ENCODE peak calls at places on chromosomes 3 and 15, in eight cellular contexts. I, Q, V, P, B, Z, T and E are unnamed samples.

GRCh38 chr3:126918223-126918622 is 64.7 kb upstream of the PLXNA1 start:
- DNase-seq in Q (no peak), P (no peak), V (peak; percentile 25), T (no peak), B (no peak), I (no peak), Z (no peak), E (no peak)

GRCh38 chr15:95799286-95800187 is 531.0 kb upstream of the NR2F2 start:
- DNase-seq in Q (no peak), B (no peak), V (peak; percentile 51), Z (no peak), I (no peak), T (no peak), P (no peak), E (no peak)

GRCh38 chr15:73647259-73648026 is 14.3 kb upstream of the NPTN start:
- DNase-seq in T (no peak), I (no peak), V (no peak), Z (no peak), P (no peak), B (no peak), Q (no peak), E (no peak)

GRCh38 chr3:141148169-141148568 is 83.5 kb upstream of the PXYLP1 start:
- DNase-seq in P (no peak), V (no peak), Z (no peak), B (no peak), T (no peak), I (no peak), Q (no peak), E (no peak)

GRCh38 chr3:10437272-10437994 is 68.0 kb downstream of the ATP2B2 start:
- DNase-seq in B (no peak), I (no peak), Z (no peak), V (peak; percentile 20), T (no peak), P (no peak), Q (no peak), E (peak; percentile 84)

GRCh38 chr15:42919794-42920280 is 741 bp downstream of the TTBK2 start:
- DNase-seq in Z (no peak), Q (peak; percentile 1), T (no peak), P (no peak), I (no peak), B (peak; percentile 3), V (peak; percentile 70), E (peak; percentile 58)

GRCh38 chr15:62626903-62627302 is 415.6 kb upstream of the TPM1 start:
- DNase-seq in V (no peak), I (no peak), Z (no peak), B (no peak), Q (no peak), P (no peak), T (no peak), E (no peak)

GRCh38 chr3:46075816-46076215 is 48.5 kb upstream of the XCR1 start:
- DNase-seq in I (no peak), Q (no peak), V (no peak), Z (no peak), T (no peak), P (no peak), B (no peak), E (no peak)

GRCh38 chr3:168847293-168847883 is 751.7 kb upstream of the GOLIM4 start:
- DNase-seq in I (no peak), Q (no peak), P (no peak), B (peak; percentile 66), Z (peak; percentile 74), V (peak; percentile 43), T (peak; percentile 25), E (no peak)

GRCh38 chr3:141278196-141279073 is 46.8 kb downstream of the PXYLP1 start:
- DNase-seq in I (no peak), B (no peak), T (no peak), V (peak; percentile 48), Z (no peak), Q (no peak), P (peak; percentile 57), E (no peak)

GRCh38 chr15:45522179-45522930 is at the start of gene SLC30A4:
- DNase-seq in Z (no peak), V (peak; percentile 43), P (peak; percentile 78), Q (no peak), I (peak; percentile 87), B (peak; percentile 55), T (no peak), E (peak; percentile 46)

GRCh38 chr15:58551764-58552504 is 120.1 kb downstream of the LIPC start:
- DNase-seq in Q (no peak), B (no peak), V (peak; percentile 52), Z (no peak), P (no peak), T (no peak), I (peak; percentile 37), E (no peak)